ENCODE peak calls at places on chromosomes 5 and 9, in four cellular contexts. One of them, this sample, is unnamed.

GRCh38 chr5:65809817-65810531 is 88.0 kb downstream of the NLN start:
- DNase-seq in COR-L47: no peak
- DNase-seq in HTR-8/SVneo: no peak
- DNase-seq in transverse colon: peak
- DNase-seq in this sample: no peak

GRCh38 chr5:178385472-178385853 is 152.9 kb upstream of the PHYKPL start:
- DNase-seq in HTR-8/SVneo: no peak
- DNase-seq in transverse colon: no peak
- DNase-seq in COR-L47: no peak
- DNase-seq in this sample: no peak

GRCh38 chr5:104733063-104733719 is 1170.6 kb upstream of the NUDT12 start:
- DNase-seq in COR-L47: no peak
- DNase-seq in transverse colon: no peak
- DNase-seq in HTR-8/SVneo: no peak
- DNase-seq in this sample: no peak

GRCh38 chr9:135707449-135708138 is 5.6 kb downstream of the KCNT1 start:
- DNase-seq in transverse colon: no peak
- DNase-seq in COR-L47: no peak
- DNase-seq in HTR-8/SVneo: no peak
- DNase-seq in this sample: no peak

GRCh38 chr9:100098241-100098886 is 436 bp downstream of the ERP44 start:
- DNase-seq in transverse colon: peak
- DNase-seq in HTR-8/SVneo: peak
- DNase-seq in COR-L47: peak
- DNase-seq in this sample: peak

GRCh38 chr9:78054180-78054579 is 22.6 kb upstream of the GNAQ start:
- DNase-seq in COR-L47: no peak
- DNase-seq in transverse colon: peak
- DNase-seq in HTR-8/SVneo: no peak
- DNase-seq in this sample: no peak

GRCh38 chr5:179759961-179760541 is 27.4 kb downstream of the MAML1 start:
- DNase-seq in COR-L47: no peak
- DNase-seq in transverse colon: no peak
- DNase-seq in HTR-8/SVneo: no peak
- DNase-seq in this sample: peak

GRCh38 chr5:177565046-177565445 is 10.7 kb upstream of the FAM193B start:
- DNase-seq in HTR-8/SVneo: no peak
- DNase-seq in COR-L47: no peak
- DNase-seq in transverse colon: no peak
- DNase-seq in this sample: no peak

GRCh38 chr5:126610163-126610562 is 9.4 kb downstream of the PHAX start:
- DNase-seq in COR-L47: no peak
- DNase-seq in HTR-8/SVneo: no peak
- DNase-seq in transverse colon: no peak
- DNase-seq in this sample: no peak

GRCh38 chr9:25677301-25678146 is 720 bp downstream of the TUSC1 start:
- DNase-seq in transverse colon: peak
- DNase-seq in COR-L47: peak
- DNase-seq in HTR-8/SVneo: peak
- DNase-seq in this sample: peak

This sample was measured in GM13977.